ENCODE peak calls at places on chromosomes 11 and 22, in ten cellular contexts. One of them, this sample, is unnamed.

GRCh38 chr11:78039919-78040671 is 17.0 kb upstream of the KCTD14 start:
- DNase-seq in brain microvascular endothelial cell: peak
- DNase-seq in GM12878: no peak
- DNase-seq in colonic mucosa: peak
- DNase-seq in substantia nigra: peak
- DNase-seq in small intestine: peak
- DNase-seq in body of pancreas: peak
- DNase-seq in cardiac muscle cell: peak
- DNase-seq in spleen: peak
- DNase-seq in CD8-positive, alpha-beta memory T cell: no peak
- DNase-seq in this sample: peak

GRCh38 chr11:87223816-87224215 is 186.1 kb downstream of the TMEM135 start:
- DNase-seq in brain microvascular endothelial cell: no peak
- DNase-seq in GM12878: no peak
- DNase-seq in colonic mucosa: no peak
- DNase-seq in substantia nigra: no peak
- DNase-seq in small intestine: no peak
- DNase-seq in body of pancreas: no peak
- DNase-seq in cardiac muscle cell: no peak
- DNase-seq in spleen: no peak
- DNase-seq in CD8-positive, alpha-beta memory T cell: no peak
- DNase-seq in this sample: no peak

GRCh38 chr11:19241260-19242183 is 777 bp upstream of the E2F8 start:
- DNase-seq in brain microvascular endothelial cell: no peak
- DNase-seq in GM12878: no peak
- DNase-seq in colonic mucosa: peak
- DNase-seq in substantia nigra: no peak
- DNase-seq in small intestine: no peak
- DNase-seq in body of pancreas: no peak
- DNase-seq in cardiac muscle cell: peak
- DNase-seq in spleen: peak
- DNase-seq in CD8-positive, alpha-beta memory T cell: no peak
- DNase-seq in this sample: peak

GRCh38 chr11:109957601-109958000 is 135.6 kb upstream of the ZC3H12C start:
- DNase-seq in brain microvascular endothelial cell: no peak
- DNase-seq in GM12878: no peak
- DNase-seq in colonic mucosa: no peak
- DNase-seq in substantia nigra: no peak
- DNase-seq in small intestine: no peak
- DNase-seq in body of pancreas: no peak
- DNase-seq in cardiac muscle cell: no peak
- DNase-seq in spleen: no peak
- DNase-seq in CD8-positive, alpha-beta memory T cell: no peak
- DNase-seq in this sample: no peak

GRCh38 chr11:126948563-126948962 is 52.0 kb downstream of the KIRREL3 start:
- DNase-seq in brain microvascular endothelial cell: no peak
- DNase-seq in GM12878: no peak
- DNase-seq in colonic mucosa: no peak
- DNase-seq in substantia nigra: no peak
- DNase-seq in small intestine: no peak
- DNase-seq in body of pancreas: no peak
- DNase-seq in cardiac muscle cell: no peak
- DNase-seq in spleen: no peak
- DNase-seq in CD8-positive, alpha-beta memory T cell: no peak
- DNase-seq in this sample: no peak

GRCh38 chr11:34053161-34053686 is 1.7 kb downstream of the CAPRIN1 start:
- DNase-seq in brain microvascular endothelial cell: peak
- DNase-seq in GM12878: no peak
- DNase-seq in colonic mucosa: peak
- DNase-seq in substantia nigra: peak
- DNase-seq in small intestine: peak
- DNase-seq in body of pancreas: peak
- DNase-seq in cardiac muscle cell: peak
- DNase-seq in spleen: peak
- DNase-seq in CD8-positive, alpha-beta memory T cell: peak
- DNase-seq in this sample: peak

GRCh38 chr11:124886978-124887666 is 10.5 kb downstream of the ROBO4 start:
- DNase-seq in brain microvascular endothelial cell: no peak
- DNase-seq in GM12878: no peak
- DNase-seq in colonic mucosa: no peak
- DNase-seq in substantia nigra: no peak
- DNase-seq in small intestine: no peak
- DNase-seq in body of pancreas: no peak
- DNase-seq in cardiac muscle cell: no peak
- DNase-seq in spleen: no peak
- DNase-seq in CD8-positive, alpha-beta memory T cell: no peak
- DNase-seq in this sample: peak

GRCh38 chr11:72081856-72082255 is 1.2 kb downstream of the LRRC51 start:
- DNase-seq in brain microvascular endothelial cell: no peak
- DNase-seq in GM12878: no peak
- DNase-seq in colonic mucosa: no peak
- DNase-seq in substantia nigra: no peak
- DNase-seq in small intestine: no peak
- DNase-seq in body of pancreas: no peak
- DNase-seq in cardiac muscle cell: no peak
- DNase-seq in spleen: no peak
- DNase-seq in CD8-positive, alpha-beta memory T cell: no peak
- DNase-seq in this sample: no peak

GRCh38 chr22:25485626-25486545 is 78.6 kb upstream of the GRK3 start:
- DNase-seq in brain microvascular endothelial cell: no peak
- DNase-seq in GM12878: peak
- DNase-seq in colonic mucosa: no peak
- DNase-seq in substantia nigra: no peak
- DNase-seq in small intestine: no peak
- DNase-seq in body of pancreas: no peak
- DNase-seq in cardiac muscle cell: no peak
- DNase-seq in spleen: no peak
- DNase-seq in CD8-positive, alpha-beta memory T cell: no peak
- DNase-seq in this sample: no peak

GRCh38 chr22:27487600-27488450 is 313.7 kb downstream of the MN1 start:
- DNase-seq in brain microvascular endothelial cell: peak
- DNase-seq in GM12878: no peak
- DNase-seq in colonic mucosa: peak
- DNase-seq in substantia nigra: no peak
- DNase-seq in small intestine: no peak
- DNase-seq in body of pancreas: no peak
- DNase-seq in cardiac muscle cell: no peak
- DNase-seq in spleen: no peak
- DNase-seq in CD8-positive, alpha-beta memory T cell: no peak
- DNase-seq in this sample: no peak

GRCh38 chr11:26790738-26791137 is 68.9 kb upstream of the SLC5A12 start:
- DNase-seq in brain microvascular endothelial cell: no peak
- DNase-seq in GM12878: no peak
- DNase-seq in colonic mucosa: no peak
- DNase-seq in substantia nigra: no peak
- DNase-seq in small intestine: no peak
- DNase-seq in body of pancreas: no peak
- DNase-seq in cardiac muscle cell: no peak
- DNase-seq in spleen: no peak
- DNase-seq in CD8-positive, alpha-beta memory T cell: no peak
- DNase-seq in this sample: no peak

GRCh38 chr11:88301478-88302140 is 35.9 kb downstream of the CTSC start:
- DNase-seq in brain microvascular endothelial cell: no peak
- DNase-seq in GM12878: peak
- DNase-seq in colonic mucosa: no peak
- DNase-seq in substantia nigra: no peak
- DNase-seq in small intestine: no peak
- DNase-seq in body of pancreas: no peak
- DNase-seq in cardiac muscle cell: peak
- DNase-seq in spleen: no peak
- DNase-seq in CD8-positive, alpha-beta memory T cell: no peak
- DNase-seq in this sample: no peak

GRCh38 chr11:129089279-129089678 is 102.8 kb downstream of the ARHGAP32 start:
- DNase-seq in brain microvascular endothelial cell: no peak
- DNase-seq in GM12878: no peak
- DNase-seq in colonic mucosa: no peak
- DNase-seq in substantia nigra: no peak
- DNase-seq in small intestine: no peak
- DNase-seq in body of pancreas: no peak
- DNase-seq in cardiac muscle cell: no peak
- DNase-seq in spleen: no peak
- DNase-seq in CD8-positive, alpha-beta memory T cell: no peak
- DNase-seq in this sample: no peak

DNA sequence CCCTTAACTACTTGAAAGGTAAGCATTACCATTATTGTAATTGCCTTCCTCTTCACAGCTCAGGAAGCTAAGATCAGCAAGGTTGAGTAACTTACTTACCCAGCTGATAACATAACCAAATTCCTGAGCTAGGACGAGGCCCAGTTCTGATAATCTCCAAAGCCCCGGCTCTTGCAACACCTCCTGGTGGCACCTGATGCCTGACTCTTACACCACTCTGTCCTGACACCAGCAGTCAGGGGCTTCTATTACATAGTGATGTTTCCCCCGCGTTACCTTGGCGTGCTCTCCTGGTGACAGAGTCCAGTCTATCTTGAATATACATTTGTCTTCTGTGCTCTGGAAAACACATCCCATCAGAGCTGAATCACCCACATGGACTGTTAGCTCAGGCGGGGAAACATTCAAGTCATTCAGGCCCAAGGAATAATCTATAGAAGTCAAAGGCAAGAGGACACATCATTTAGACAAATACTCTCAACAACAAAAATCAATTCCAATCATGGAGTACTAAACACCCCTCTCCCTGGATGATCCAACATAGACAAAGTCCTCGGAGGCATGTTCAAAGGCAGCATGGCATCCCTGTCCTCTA is 12.6 kb downstream of the JAML start:
- DNase-seq in brain microvascular endothelial cell: no peak
- DNase-seq in GM12878: no peak
- DNase-seq in colonic mucosa: no peak
- DNase-seq in substantia nigra: no peak
- DNase-seq in small intestine: peak
- DNase-seq in body of pancreas: no peak
- DNase-seq in cardiac muscle cell: peak
- DNase-seq in spleen: no peak
- DNase-seq in CD8-positive, alpha-beta memory T cell: no peak
- DNase-seq in this sample: no peak
- H3K27ac ChIP-seq in brain microvascular endothelial cell: no peak
- H3K27ac ChIP-seq in GM12878: no peak
- H3K27ac ChIP-seq in colonic mucosa: peak
- H3K27ac ChIP-seq in substantia nigra: no peak
- H3K27ac ChIP-seq in small intestine: no peak
- H3K27ac ChIP-seq in body of pancreas: no peak
- H3K27ac ChIP-seq in cardiac muscle cell: no peak
- H3K27ac ChIP-seq in spleen: peak
- H3K27ac ChIP-seq in CD8-positive, alpha-beta memory T cell: no peak
- H3K27ac ChIP-seq in this sample: no peak

DNA sequence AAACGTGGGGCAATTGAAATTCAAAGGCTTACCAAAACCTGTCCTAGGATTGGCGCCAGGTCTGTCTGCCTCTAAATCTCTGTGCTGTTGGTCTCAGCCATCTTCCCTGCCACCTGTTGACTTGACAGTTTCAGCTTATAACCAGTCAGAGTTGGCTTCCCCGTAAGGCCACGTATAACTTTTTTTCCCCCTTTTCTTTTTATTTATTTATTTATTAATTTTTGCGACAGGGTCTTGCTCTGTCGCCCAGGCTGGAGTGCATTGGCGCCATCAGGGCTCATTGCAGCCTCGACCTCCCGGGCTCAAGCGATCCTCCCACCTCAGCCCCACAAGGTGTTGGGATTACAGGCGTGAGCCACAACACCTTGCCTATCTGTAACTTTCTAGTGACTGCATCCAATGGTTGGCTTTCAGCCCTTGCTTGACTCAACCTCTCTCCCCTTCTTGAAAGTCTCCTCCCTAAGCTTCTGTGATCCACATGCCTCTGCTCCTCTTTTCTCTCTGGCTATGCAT is 1.4 kb upstream of the SYVN1 start:
- DNase-seq in brain microvascular endothelial cell: no peak
- DNase-seq in GM12878: no peak
- DNase-seq in colonic mucosa: no peak
- DNase-seq in substantia nigra: no peak
- DNase-seq in small intestine: no peak
- DNase-seq in body of pancreas: no peak
- DNase-seq in cardiac muscle cell: no peak
- DNase-seq in spleen: peak
- DNase-seq in CD8-positive, alpha-beta memory T cell: no peak
- DNase-seq in this sample: no peak
- H3K27ac ChIP-seq in brain microvascular endothelial cell: no peak
- H3K27ac ChIP-seq in GM12878: peak
- H3K27ac ChIP-seq in colonic mucosa: peak
- H3K27ac ChIP-seq in substantia nigra: peak
- H3K27ac ChIP-seq in small intestine: peak
- H3K27ac ChIP-seq in body of pancreas: peak
- H3K27ac ChIP-seq in cardiac muscle cell: peak
- H3K27ac ChIP-seq in spleen: peak
- H3K27ac ChIP-seq in CD8-positive, alpha-beta memory T cell: peak
- H3K27ac ChIP-seq in this sample: peak

DNA sequence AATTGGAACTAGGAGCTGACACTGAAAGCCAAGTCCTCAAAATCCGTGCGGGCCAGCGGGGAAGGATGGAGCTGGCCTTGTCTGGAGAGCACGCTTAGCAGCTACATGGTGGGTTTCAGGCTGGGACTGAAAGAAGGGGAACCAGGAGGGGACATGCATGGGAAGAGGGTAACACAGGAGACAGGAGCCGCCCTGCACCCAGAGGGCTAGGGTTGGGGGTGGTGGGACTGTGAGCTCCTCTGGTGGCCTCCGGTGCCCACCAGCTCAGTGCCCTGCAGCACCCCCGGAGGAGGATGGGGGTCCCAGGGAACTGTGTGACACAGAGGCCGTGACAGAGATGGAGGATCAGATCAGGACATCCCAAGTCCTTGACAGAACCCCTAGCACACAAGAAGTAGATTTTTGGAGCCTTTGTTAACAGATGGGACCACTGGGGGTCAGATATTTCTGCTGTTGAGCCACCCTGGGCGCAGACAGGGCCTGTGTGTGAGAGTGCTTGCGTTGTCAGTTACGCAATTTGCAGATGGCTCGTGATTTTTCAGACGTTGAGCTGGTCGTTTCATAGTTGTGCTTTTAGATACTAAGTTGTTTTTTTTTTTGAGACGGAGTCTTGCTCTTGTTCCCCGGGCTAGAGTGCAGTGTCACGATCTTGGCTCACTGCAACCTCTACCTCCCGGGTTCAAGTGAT is 21.3 kb upstream of the GRAMD4 start:
- DNase-seq in brain microvascular endothelial cell: no peak
- DNase-seq in GM12878: no peak
- DNase-seq in colonic mucosa: no peak
- DNase-seq in substantia nigra: no peak
- DNase-seq in small intestine: no peak
- DNase-seq in body of pancreas: no peak
- DNase-seq in cardiac muscle cell: no peak
- DNase-seq in spleen: peak
- DNase-seq in CD8-positive, alpha-beta memory T cell: no peak
- DNase-seq in this sample: no peak
- H3K27ac ChIP-seq in brain microvascular endothelial cell: no peak
- H3K27ac ChIP-seq in GM12878: no peak
- H3K27ac ChIP-seq in colonic mucosa: no peak
- H3K27ac ChIP-seq in substantia nigra: no peak
- H3K27ac ChIP-seq in small intestine: no peak
- H3K27ac ChIP-seq in body of pancreas: peak
- H3K27ac ChIP-seq in cardiac muscle cell: no peak
- H3K27ac ChIP-seq in spleen: peak
- H3K27ac ChIP-seq in CD8-positive, alpha-beta memory T cell: no peak
- H3K27ac ChIP-seq in this sample: no peak

DNA sequence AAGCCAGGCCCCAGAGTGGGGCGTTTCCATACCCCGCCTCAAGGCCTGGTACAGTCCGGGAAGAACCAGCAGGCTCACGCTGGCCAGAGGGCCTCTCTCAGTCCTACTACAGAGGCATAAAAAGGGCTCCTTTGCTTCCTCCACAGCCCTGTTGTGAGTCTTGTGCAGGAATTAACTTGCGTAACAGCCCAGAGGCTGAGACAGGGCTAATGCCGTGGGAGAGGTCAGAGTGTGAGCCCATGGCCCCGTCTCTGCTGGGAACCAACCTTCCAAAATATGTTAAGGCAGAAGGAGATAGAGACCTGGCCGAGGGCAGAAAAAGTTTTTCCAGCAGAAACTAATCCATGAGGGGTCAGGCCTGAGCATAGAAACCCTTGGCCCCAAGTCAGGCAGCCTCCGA is 19.9 kb upstream of the TMEM184B start:
- DNase-seq in brain microvascular endothelial cell: peak
- DNase-seq in GM12878: no peak
- DNase-seq in colonic mucosa: no peak
- DNase-seq in substantia nigra: no peak
- DNase-seq in small intestine: no peak
- DNase-seq in body of pancreas: no peak
- DNase-seq in cardiac muscle cell: no peak
- DNase-seq in spleen: no peak
- DNase-seq in CD8-positive, alpha-beta memory T cell: no peak
- DNase-seq in this sample: no peak
- H3K27ac ChIP-seq in brain microvascular endothelial cell: peak
- H3K27ac ChIP-seq in GM12878: no peak
- H3K27ac ChIP-seq in colonic mucosa: no peak
- H3K27ac ChIP-seq in substantia nigra: peak
- H3K27ac ChIP-seq in small intestine: no peak
- H3K27ac ChIP-seq in body of pancreas: no peak
- H3K27ac ChIP-seq in cardiac muscle cell: peak
- H3K27ac ChIP-seq in spleen: peak
- H3K27ac ChIP-seq in CD8-positive, alpha-beta memory T cell: no peak
- H3K27ac ChIP-seq in this sample: peak